ENCODE peak calls at places on chromosomes 4 and X, in ten cellular contexts. V is PC-3, B is lower leg skin, N is AG04450, A is HCT116, D is GM13977, M is psoas muscle, S is RWPE2, X is RWPE1, H is thoracic aorta. Y is an unnamed sample.
A peak's percentile ranks its signal among the peaks of the same experiment; 100 is the strongest.

GRCh38 chr4:23934915-23935314 is 45.1 kb upstream of the PPARGC1A start:
- DNase-seq in V (no peak), B (peak; percentile 91), N (peak; percentile 73), A (no peak), D (no peak), M (peak; percentile 88), S (no peak), X (peak; percentile 10), H (no peak), Y (no peak)

GRCh38 chr4:97984545-97985131 is 158.6 kb downstream of the STPG2 start:
- DNase-seq in V (peak; percentile 26), B (no peak), N (no peak), A (peak; percentile 6), D (no peak), M (no peak), S (no peak), X (no peak), H (no peak), Y (no peak)

GRCh38 chr4:88283661-88284377 is 542 bp downstream of the PPM1K start:
- DNase-seq in V (peak; percentile 48), B (peak; percentile 33), N (no peak), A (peak; percentile 12), D (peak; percentile 50), M (peak; percentile 82), S (peak; percentile 66), X (peak; percentile 43), H (no peak), Y (peak; percentile 57)

GRCh38 chr4:46993075-46994006 is at the start of gene GABRA4:
- DNase-seq in V (no peak), B (no peak), N (no peak), A (no peak), D (no peak), M (no peak), S (peak; percentile 42), X (no peak), H (no peak), Y (peak; percentile 2)

GRCh38 chrX:64204252-64204651 is 1.3 kb downstream of the AMER1 start:
- DNase-seq in V (no peak), B (no peak), N (no peak), A (no peak), D (no peak), M (peak; percentile 69), S (no peak), X (no peak), H (no peak), Y (peak; percentile 2)

GRCh38 chr4:22498866-22499265 is 17.0 kb downstream of the ADGRA3 start:
- DNase-seq in V (no peak), B (no peak), N (no peak), A (no peak), D (no peak), M (no peak), S (no peak), X (no peak), H (no peak), Y (no peak)

GRCh38 chrX:151082077-151082948 is 94.1 kb upstream of the GPR50 start:
- DNase-seq in V (peak; percentile 66), B (peak; percentile 19), N (peak; percentile 6), A (peak; percentile 6), D (peak; percentile 69), M (peak; percentile 76), S (no peak), X (peak; percentile 59), H (peak; percentile 3), Y (peak; percentile 69)

GRCh38 chr4:1368421-1369090 is 21.5 kb downstream of the UVSSA start:
- DNase-seq in V (no peak), B (no peak), N (no peak), A (no peak), D (no peak), M (no peak), S (peak; percentile 40), X (no peak), H (no peak), Y (no peak)

GRCh38 chr4:164481306-164482091 is 272.4 kb upstream of the SMIM31 start:
- DNase-seq in V (no peak), B (no peak), N (no peak), A (no peak), D (no peak), M (no peak), S (no peak), X (no peak), H (no peak), Y (no peak)

GRCh38 chr4:106297636-106298035 is 18.4 kb downstream of the TBCK start:
- DNase-seq in V (no peak), B (no peak), N (no peak), A (no peak), D (no peak), M (no peak), S (no peak), X (no peak), H (no peak), Y (no peak)

GRCh38 chrX:63889001-63889400 is 104.0 kb upstream of the ARHGEF9 start:
- DNase-seq in V (peak; percentile 34), B (no peak), N (no peak), A (no peak), D (no peak), M (no peak), S (no peak), X (no peak), H (no peak), Y (no peak)

GRCh38 chr4:85658766-85659439 is 184.0 kb downstream of the ARHGAP24 start:
- DNase-seq in V (no peak), B (no peak), N (no peak), A (no peak), D (no peak), M (no peak), S (no peak), X (no peak), H (no peak), Y (no peak)
- TF ChIP-seq CTCF in V (peak; percentile 20), B (no peak), N (no peak), A (no peak), D (peak; percentile 31), M (no peak), S (no peak), X (no peak), H (no peak), Y (no peak)

GRCh38 chr4:141140271-141141205 is 7.3 kb upstream of the RNF150 start:
- DNase-seq in V (no peak), B (no peak), N (no peak), A (no peak), D (no peak), M (no peak), S (no peak), X (no peak), H (no peak), Y (no peak)
- TF ChIP-seq CTCF in V (no peak), B (no peak), N (no peak), A (no peak), D (no peak), M (no peak), S (no peak), X (no peak), H (no peak), Y (no peak)

GRCh38 chrX:85109235-85109634 is 105.6 kb downstream of the APOOL start:
- DNase-seq in V (peak; percentile 31), B (no peak), N (no peak), A (peak; percentile 35), D (peak; percentile 17), M (no peak), S (no peak), X (no peak), H (no peak), Y (no peak)

GRCh38 chrX:85114171-85114570 is 110.5 kb downstream of the APOOL start:
- DNase-seq in V (no peak), B (no peak), N (no peak), A (no peak), D (no peak), M (no peak), S (no peak), X (no peak), H (no peak), Y (no peak)

GRCh38 chrX:85112270-85112669 is 108.6 kb downstream of the APOOL start:
- DNase-seq in V (no peak), B (no peak), N (no peak), A (no peak), D (no peak), M (no peak), S (no peak), X (no peak), H (no peak), Y (no peak)

GRCh38 chrX:85113746-85114145 is 110.1 kb downstream of the APOOL start:
- DNase-seq in V (no peak), B (no peak), N (no peak), A (no peak), D (no peak), M (no peak), S (no peak), X (no peak), H (no peak), Y (no peak)

DNA sequence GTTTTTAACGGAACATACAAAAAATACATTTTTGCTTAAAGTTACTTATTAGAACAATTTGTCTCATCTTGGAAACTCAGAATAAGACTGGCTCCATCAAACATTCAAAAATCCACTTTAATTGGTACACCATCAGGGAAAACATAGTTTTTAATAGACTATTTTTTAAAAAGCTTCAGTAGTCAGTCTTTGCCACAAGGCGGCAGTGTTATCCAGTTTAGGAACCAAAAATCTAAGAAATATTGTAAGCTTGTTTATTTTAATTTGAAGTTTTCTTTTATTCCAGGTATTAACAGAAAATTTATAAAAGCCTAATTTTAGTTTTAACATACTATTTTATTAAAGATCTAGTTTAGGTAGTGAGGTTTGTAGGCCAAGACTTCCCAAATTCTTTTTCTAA is 107.7 kb downstream of the APOOL start:
- DNase-seq in V (peak; percentile 32), B (no peak), N (no peak), A (no peak), D (no peak), M (no peak), S (no peak), X (no peak), H (no peak), Y (no peak)
- TF ChIP-seq CTCF in V (peak; percentile 70), B (no peak), N (peak; percentile 65), A (peak; percentile 40), D (peak; percentile 68), M (peak; percentile 75), S (peak; percentile 79), X (peak; percentile 63), H (peak; percentile 45), Y (peak; percentile 79)

GRCh38 chr4:41963105-41963504 is 18.5 kb upstream of the DCAF4L1 start:
- DNase-seq in V (peak; percentile 47), B (no peak), N (no peak), A (peak; percentile 10), D (no peak), M (no peak), S (no peak), X (peak; percentile 4), H (no peak), Y (no peak)
- TF ChIP-seq CTCF in V (peak; percentile 59), B (no peak), N (peak; percentile 46), A (peak; percentile 40), D (peak; percentile 38), M (peak; percentile 21), S (peak; percentile 70), X (peak; percentile 24), H (no peak), Y (peak; percentile 63)

GRCh38 chr4:187175197-187175596 is 451.5 kb upstream of the FAT1 start:
- DNase-seq in V (peak; percentile 7), B (no peak), N (no peak), A (no peak), D (no peak), M (no peak), S (no peak), X (no peak), H (no peak), Y (no peak)
- TF ChIP-seq CTCF in V (peak; percentile 13), B (no peak), N (peak; percentile 44), A (peak; percentile 26), D (no peak), M (no peak), S (no peak), X (no peak), H (no peak), Y (peak; percentile 16)